ENCODE peak calls at places on chromosomes 12 and 14, in nine cellular contexts. W is GM12878, N is right lobe of liver, J is GM23338, S is heart right ventricle, U is memory B cell, B is SW480, X is EH, Q is left kidney. V is an unnamed sample.
A peak's percentile ranks its signal among the peaks of the same experiment; 100 is the strongest.

GRCh38 chr14:104555621-104556255 is 23.8 kb upstream of the C14orf180 start:
- DNase-seq in N (peak; percentile 16), W (no peak), B (no peak), X (no peak), Q (no peak), J (no peak), U (no peak), S (no peak), V (no peak)

GRCh38 chr12:94026566-94026965 is 121.8 kb upstream of the PLXNC1 start:
- DNase-seq in Q (peak; percentile 35), S (no peak), W (no peak), N (no peak), X (no peak), J (no peak), U (no peak), B (no peak), V (no peak)

GRCh38 chr14:50001999-50002925 is 109.4 kb downstream of the ARF6 start:
- DNase-seq in B (peak; percentile 85), Q (no peak), S (peak; percentile 24), X (no peak), W (peak; percentile 82), N (no peak), U (no peak), J (peak; percentile 17), V (no peak)

GRCh38 chr12:89225401-89225800 is 126.9 kb downstream of the DUSP6 start:
- DNase-seq in Q (no peak), W (no peak), S (no peak), B (peak; percentile 43), X (peak; percentile 55), N (no peak), U (no peak), J (no peak), V (no peak)

GRCh38 chr14:82251434-82251833 is 717.8 kb upstream of the SEL1L start:
- DNase-seq in J (peak; percentile 63), W (no peak), Q (no peak), X (no peak), U (no peak), B (peak; percentile 33), S (no peak), N (no peak), V (no peak)

GRCh38 chr12:67920432-67920831 is 68.8 kb upstream of the IFNG-AS1 start:
- DNase-seq in W (no peak), X (peak; percentile 37), Q (no peak), S (no peak), B (peak; percentile 20), J (no peak), U (no peak), N (no peak), V (no peak)

GRCh38 chr12:46209165-46209564 is 59.7 kb downstream of the SLC38A1 start:
- DNase-seq in Q (no peak), B (no peak), N (no peak), X (peak; percentile 79), J (no peak), W (no peak), S (no peak), U (no peak), V (no peak)

GRCh38 chr14:99138999-99139865 is 132.8 kb downstream of the BCL11B start:
- DNase-seq in J (no peak), Q (no peak), X (no peak), N (no peak), U (no peak), B (no peak), W (no peak), S (no peak), V (no peak)

GRCh38 chr12:71014180-71014785 is 93.7 kb upstream of the PTPRR start:
- DNase-seq in Q (peak; percentile 65), B (peak; percentile 28), W (no peak), X (no peak), U (no peak), J (peak; percentile 64), N (no peak), S (no peak), V (no peak)

GRCh38 chr14:26595922-26596721 is 1.7 kb downstream of the NOVA1 start:
- DNase-seq in B (no peak), Q (peak; percentile 4), U (no peak), N (no peak), J (no peak), W (no peak), X (no peak), S (no peak), V (no peak)

GRCh38 chr12:119578112-119578511 is 15.5 kb upstream of the TMEM233 start:
- DNase-seq in N (no peak), W (no peak), U (no peak), B (peak; percentile 11), J (no peak), X (no peak), Q (no peak), S (no peak), V (no peak)

GRCh38 chr12:96195845-96196451 is 1.8 kb downstream of the ELK3 start:
- DNase-seq in J (peak; percentile 22), W (no peak), X (peak; percentile 89), U (no peak), N (no peak), Q (peak; percentile 65), B (peak; percentile 58), S (peak; percentile 27), V (no peak)

GRCh38 chr14:70094631-70095030 is 94.1 kb downstream of the SLC8A3 start:
- DNase-seq in W (no peak), U (no peak), X (no peak), J (peak; percentile 30), Q (peak; percentile 7), N (no peak), S (no peak), B (no peak), V (no peak)

GRCh38 chr12:94987806-94988205 is 15.7 kb downstream of the NDUFA12 start:
- DNase-seq in B (peak; percentile 45), Q (no peak), J (no peak), N (no peak), U (no peak), X (peak; percentile 26), S (no peak), W (no peak), V (no peak)

GRCh38 chr12:87660987-87661769 is 368.0 kb downstream of the C12orf50 start:
- DNase-seq in Q (no peak), B (no peak), W (no peak), S (no peak), X (no peak), J (no peak), U (no peak), N (no peak), V (no peak)

GRCh38 chr14:71361335-71361734 is 454.1 kb downstream of the PCNX1 start:
- DNase-seq in N (no peak), U (no peak), B (no peak), X (peak; percentile 54), J (no peak), S (no peak), Q (no peak), W (no peak), V (no peak)

GRCh38 chr14:44960646-44961045 is 1.1 kb downstream of the KLHL28 start:
- DNase-seq in Q (no peak), U (no peak), W (no peak), N (no peak), S (no peak), J (no peak), X (no peak), B (no peak), V (no peak)

GRCh38 chr14:77126461-77126990 is 15.1 kb downstream of the ZDHHC22 start:
- DNase-seq in X (no peak), Q (no peak), B (no peak), W (no peak), U (no peak), N (no peak), J (no peak), S (no peak), V (no peak)

GRCh38 chr12:120439646-120440247 is 1.8 kb downstream of the COX6A1 start:
- DNase-seq in B (peak; percentile 60), N (no peak), S (peak; percentile 22), J (peak; percentile 91), W (peak; percentile 23), Q (peak; percentile 86), U (peak; percentile 74), X (peak; percentile 65), V (no peak)

GRCh38 chr14:90969493-90970166 is 90.8 kb downstream of the RPS6KA5 start:
- DNase-seq in S (no peak), B (peak; percentile 37), N (no peak), X (no peak), Q (no peak), J (no peak), W (no peak), U (no peak), V (no peak)

GRCh38 chr12:121786441-121786825 is 7.1 kb downstream of the RHOF start:
- DNase-seq in B (peak; percentile 79), W (no peak), N (peak; percentile 88), X (peak; percentile 96), J (no peak), Q (no peak), U (no peak), S (no peak), V (no peak)